ENCODE peak calls at places on chromosomes 13 and 19, in ten cellular contexts. Y, X, U, F, T, N, J, C, O and H are unnamed samples.

GRCh38 chr13:95121516-95121915 is 179.7 kb downstream of the ABCC4 start:
- DNase-seq in Y (no peak), X (no peak), U (no peak), F (no peak), T (no peak), N (no peak), J (no peak), C (no peak), O (no peak), H (no peak)

GRCh38 chr19:14061751-14062557 is at the start of gene PALM3:
- DNase-seq in Y (no peak), X (no peak), U (peak), F (no peak), T (peak), N (peak), J (no peak), C (no peak), O (no peak), H (no peak)

GRCh38 chr13:55106509-55106908 is 2034.2 kb upstream of the PRR20A start:
- DNase-seq in Y (no peak), X (no peak), U (no peak), F (no peak), T (no peak), N (no peak), J (no peak), C (no peak), O (no peak), H (no peak)

GRCh38 chr19:19078801-19079200 is 15.0 kb downstream of the SLC25A42 start:
- DNase-seq in Y (no peak), X (no peak), U (no peak), F (no peak), T (no peak), N (no peak), J (no peak), C (no peak), O (no peak), H (no peak)

GRCh38 chr13:110944121-110944967 is 29.5 kb upstream of the ANKRD10 start:
- DNase-seq in Y (no peak), X (peak), U (no peak), F (peak), T (no peak), N (peak), J (peak), C (no peak), O (no peak), H (no peak)

GRCh38 chr13:95056266-95056665 is 245.0 kb downstream of the ABCC4 start:
- DNase-seq in Y (no peak), X (no peak), U (no peak), F (no peak), T (no peak), N (no peak), J (no peak), C (no peak), O (no peak), H (no peak)

GRCh38 chr13:36370108-36370429 is 23.9 kb upstream of the SPART start:
- DNase-seq in Y (peak), X (no peak), U (no peak), F (no peak), T (no peak), N (no peak), J (no peak), C (peak), O (no peak), H (peak)

GRCh38 chr13:95643814-95644598 is 500 bp downstream of the DZIP1 start:
- DNase-seq in Y (no peak), X (peak), U (no peak), F (no peak), T (peak), N (no peak), J (peak), C (peak), O (peak), H (peak)

GRCh38 chr19:21851596-21852345 is 15.8 kb upstream of the ZNF43 start:
- DNase-seq in Y (peak), X (peak), U (peak), F (peak), T (peak), N (peak), J (peak), C (peak), O (peak), H (peak)

GRCh38 chr13:23617551-23618014 is 47.4 kb downstream of the TNFRSF19 start:
- DNase-seq in Y (no peak), X (peak), U (no peak), F (peak), T (no peak), N (no peak), J (no peak), C (no peak), O (no peak), H (no peak)

GRCh38 chr13:113927661-113928581 is 46.0 kb downstream of the C13orf46 start:
- DNase-seq in Y (peak), X (peak), U (no peak), F (no peak), T (peak), N (no peak), J (no peak), C (peak), O (peak), H (peak)

GRCh38 chr19:51651216-51651846 is 4.7 kb upstream of the SIGLEC14 start:
- DNase-seq in Y (no peak), X (no peak), U (no peak), F (peak), T (no peak), N (no peak), J (no peak), C (no peak), O (no peak), H (peak)

GRCh38 chr19:56153507-56153906 is 12.4 kb downstream of the ZNF444 start:
- DNase-seq in Y (no peak), X (no peak), U (no peak), F (no peak), T (no peak), N (no peak), J (no peak), C (no peak), O (no peak), H (no peak)

GRCh38 chr13:93559718-93560117 is 333.1 kb downstream of the GPC6 start:
- DNase-seq in Y (no peak), X (peak), U (peak), F (no peak), T (no peak), N (no peak), J (no peak), C (no peak), O (no peak), H (no peak)

DNA sequence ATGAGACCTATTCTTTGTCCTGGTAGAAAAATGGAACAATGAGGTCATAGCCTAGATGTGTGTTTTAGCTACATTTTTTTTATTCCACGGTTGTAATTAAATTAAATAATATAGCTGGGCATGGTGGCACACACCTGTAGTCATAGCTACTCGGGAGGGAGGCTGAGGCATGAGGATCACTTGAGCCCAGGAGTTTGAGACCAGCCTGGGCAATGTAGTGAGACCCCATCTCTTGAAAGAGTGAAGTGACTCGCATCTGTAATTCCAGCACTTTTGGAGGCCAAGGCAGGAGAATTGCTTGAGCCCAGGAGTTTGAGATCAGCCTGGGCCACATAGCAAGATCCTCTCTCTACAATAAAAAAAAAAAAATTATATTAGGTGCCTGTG is 11.7 kb upstream of the CBLC start:
- DNase-seq in Y (no peak), X (no peak), U (no peak), F (no peak), T (no peak), N (no peak), J (no peak), C (no peak), O (no peak), H (no peak)
- H3K27ac ChIP-seq in Y (no peak), X (no peak), U (no peak), F (no peak), T (no peak), N (no peak), J (peak), C (no peak), O (no peak), H (no peak)

GRCh38 chr19:30160426-30160825 is 211.8 kb upstream of the ZNF536 start:
- DNase-seq in Y (no peak), X (no peak), U (no peak), F (no peak), T (no peak), N (no peak), J (no peak), C (no peak), O (no peak), H (no peak)

GRCh38 chr19:30159636-30160035 is 212.5 kb upstream of the ZNF536 start:
- DNase-seq in Y (no peak), X (no peak), U (no peak), F (no peak), T (no peak), N (no peak), J (no peak), C (no peak), O (no peak), H (no peak)

GRCh38 chr19:30156646-30157045 is 214.6 kb downstream of the URI1 start:
- DNase-seq in Y (no peak), X (no peak), U (no peak), F (no peak), T (no peak), N (no peak), J (no peak), C (no peak), O (no peak), H (no peak)

GRCh38 chr19:30158067-30158892 is 213.9 kb upstream of the ZNF536 start:
- DNase-seq in Y (no peak), X (no peak), U (no peak), F (no peak), T (no peak), N (no peak), J (no peak), C (no peak), O (no peak), H (no peak)

GRCh38 chr19:30158893-30159245 is 213.3 kb upstream of the ZNF536 start:
- DNase-seq in Y (no peak), X (no peak), U (no peak), F (no peak), T (no peak), N (no peak), J (no peak), C (no peak), O (no peak), H (no peak)
- TF ChIP-seq POLR2A in Y (no peak), X (no peak), U (no peak), F (no peak), T (no peak), N (no peak), J (no peak), C (no peak), O (no peak), H (no peak)

GRCh38 chr19:4515732-4516131 is 2.6 kb downstream of the PLIN4 start:
- DNase-seq in Y (no peak), X (no peak), U (no peak), F (no peak), T (no peak), N (no peak), J (no peak), C (no peak), O (no peak), H (no peak)

GRCh38 chr19:4517451-4518057 is 732 bp downstream of the PLIN4 start:
- DNase-seq in Y (no peak), X (no peak), U (no peak), F (no peak), T (no peak), N (no peak), J (no peak), C (no peak), O (no peak), H (peak)

GRCh38 chr19:4518345-4519171 is at the start of gene PLIN4:
- DNase-seq in Y (no peak), X (peak), U (peak), F (no peak), T (peak), N (peak), J (peak), C (peak), O (no peak), H (peak)

GRCh38 chr19:4516939-4517300 is 1.4 kb downstream of the PLIN4 start:
- DNase-seq in Y (no peak), X (no peak), U (no peak), F (no peak), T (no peak), N (no peak), J (no peak), C (no peak), O (no peak), H (peak)

DNA sequence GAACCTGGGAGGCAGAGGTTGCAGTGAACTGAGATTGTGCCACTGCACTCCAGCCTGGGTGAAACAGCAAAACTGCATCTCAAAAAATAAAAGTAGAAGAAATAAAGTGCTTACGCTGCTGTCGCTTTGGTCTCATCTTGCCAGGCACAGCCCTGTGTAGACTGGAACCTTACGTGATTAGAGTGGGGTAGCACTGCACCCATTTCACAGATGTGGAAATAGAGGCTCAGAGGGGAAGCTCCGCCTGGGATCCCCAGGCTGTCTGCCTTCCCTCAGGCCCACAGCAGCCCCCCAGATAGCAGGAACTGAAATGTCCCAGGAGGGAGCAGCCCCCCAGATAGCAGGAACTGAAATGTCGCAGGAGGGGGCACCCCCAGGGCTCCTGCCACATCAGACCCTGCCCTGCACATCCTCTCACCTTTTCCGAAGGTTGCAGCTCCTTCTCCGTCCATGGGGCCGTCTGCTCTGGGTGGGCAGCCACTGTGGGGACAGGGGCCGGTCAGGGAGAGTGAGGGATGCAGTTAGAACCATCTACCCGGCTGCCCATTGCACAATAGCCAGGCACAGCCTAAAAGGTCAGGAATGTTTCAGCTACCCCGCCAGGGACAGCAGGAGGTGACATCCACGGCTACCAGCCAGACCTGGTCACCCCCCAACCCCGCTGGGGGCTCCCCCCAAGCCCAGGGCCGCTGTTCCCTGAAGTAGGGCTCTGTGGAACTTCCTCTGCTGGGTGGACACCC is 1.9 kb downstream of the PLIN4 start:
- DNase-seq in Y (no peak), X (no peak), U (no peak), F (no peak), T (no peak), N (no peak), J (no peak), C (no peak), O (no peak), H (peak)
- H3K4me3 ChIP-seq in Y (no peak), X (no peak), U (no peak), F (no peak), T (no peak), N (no peak), J (no peak), C (no peak), O (no peak), H (no peak)

GRCh38 chr19:49441960-49442350 is 628 bp upstream of the SLC17A7 start:
- DNase-seq in Y (no peak), X (no peak), U (no peak), F (no peak), T (no peak), N (no peak), J (no peak), C (no peak), O (no peak), H (no peak)

GRCh38 chr19:49442354-49442753 is 1.0 kb upstream of the SLC17A7 start:
- DNase-seq in Y (peak), X (no peak), U (no peak), F (no peak), T (peak), N (no peak), J (no peak), C (peak), O (peak), H (no peak)

GRCh38 chr19:49442793-49443365 is 1.6 kb upstream of the SLC17A7 start:
- DNase-seq in Y (peak), X (peak), U (peak), F (peak), T (peak), N (peak), J (peak), C (peak), O (peak), H (peak)

GRCh38 chr19:49439841-49440240 is 1.5 kb downstream of the SLC17A7 start:
- DNase-seq in Y (no peak), X (no peak), U (no peak), F (no peak), T (no peak), N (no peak), J (no peak), C (no peak), O (no peak), H (no peak)

GRCh38 chr19:49441210-49441959 is at the start of gene SLC17A7:
- DNase-seq in Y (peak), X (no peak), U (no peak), F (peak), T (peak), N (no peak), J (no peak), C (peak), O (peak), H (peak)
- H3K27ac ChIP-seq in Y (peak), X (no peak), U (peak), F (peak), T (peak), N (no peak), J (no peak), C (peak), O (peak), H (peak)

DNA sequence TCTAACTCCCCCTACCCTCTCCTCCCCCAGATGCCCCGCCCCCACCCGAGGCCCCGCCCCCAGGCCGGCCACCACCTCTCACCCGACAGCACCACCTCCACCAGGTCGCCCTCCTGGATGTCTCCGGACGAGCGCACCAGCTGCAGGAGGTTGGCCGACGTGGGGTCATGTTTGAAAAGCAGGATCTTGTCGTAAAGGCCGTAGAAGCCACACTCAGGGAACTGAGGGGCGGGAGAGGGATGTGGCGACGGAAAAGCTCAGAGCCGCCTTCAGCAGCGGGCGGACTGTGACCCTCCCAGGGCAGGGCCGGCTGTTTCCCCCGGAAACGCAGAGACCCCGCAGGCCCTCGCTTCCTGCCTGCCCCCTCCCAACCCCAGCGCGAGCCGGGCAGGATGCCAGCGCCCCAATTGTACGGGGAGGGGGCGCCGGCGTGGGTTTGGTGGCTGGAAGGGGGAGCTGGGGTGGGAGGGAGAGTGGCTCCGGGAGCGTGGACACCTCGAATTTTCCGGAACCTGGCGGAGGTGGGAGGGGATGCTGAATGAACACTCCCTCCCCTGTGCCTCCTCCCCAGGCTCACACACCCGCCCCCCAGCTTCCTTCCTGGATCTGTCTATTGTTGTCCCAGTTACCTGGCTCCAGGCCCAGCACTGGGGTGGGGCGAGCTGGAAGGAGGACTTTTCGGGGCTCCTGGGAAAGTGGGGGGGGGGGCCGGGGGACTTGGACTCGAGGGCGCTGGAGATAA is 3.0 kb downstream of the PRKD2 start:
- DNase-seq in Y (peak), X (peak), U (peak), F (peak), T (peak), N (peak), J (peak), C (peak), O (peak), H (peak)
- TF ChIP-seq POLR2A in Y (no peak), X (no peak), U (peak), F (peak), T (no peak), N (no peak), J (peak), C (no peak), O (no peak), H (no peak)

GRCh38 chr19:49440439-49441209 is 703 bp downstream of the SLC17A7 start:
- DNase-seq in Y (no peak), X (no peak), U (no peak), F (no peak), T (no peak), N (no peak), J (no peak), C (no peak), O (no peak), H (no peak)
- H3K4me3 ChIP-seq in Y (peak), X (no peak), U (no peak), F (peak), T (peak), N (peak), J (peak), C (no peak), O (peak), H (peak)

GRCh38 chr13:35354305-35354704 is 122.2 kb downstream of the MAB21L1 start:
- DNase-seq in Y (no peak), X (no peak), U (no peak), F (no peak), T (no peak), N (no peak), J (no peak), C (no peak), O (no peak), H (no peak)
- H3K27ac ChIP-seq in Y (no peak), X (no peak), U (no peak), F (no peak), T (no peak), N (no peak), J (no peak), C (no peak), O (no peak), H (no peak)